ENCODE peak calls at places on chromosome 4, in seven cellular contexts. U, P, C, A, W, V and K are unnamed samples.
A peak's percentile ranks its signal among the peaks of the same experiment; 100 is the strongest.

GRCh38 chr4:129323630-129324029 is 227.7 kb downstream of the C4orf33 start:
- DNase-seq in V (no peak), W (no peak), A (no peak), C (no peak), U (no peak), P (peak; percentile 36), K (no peak)

GRCh38 chr4:56656346-56656643 is 24.8 kb downstream of the HOPX start:
- DNase-seq in W (peak; percentile 29), C (peak; percentile 49), V (peak; percentile 26), A (peak; percentile 52), P (peak; percentile 36), U (no peak), K (no peak)

GRCh38 chr4:142959156-142959555 is 113.1 kb upstream of the INPP4B start:
- DNase-seq in P (no peak), W (no peak), V (no peak), U (no peak), A (no peak), C (no peak), K (no peak)

GRCh38 chr4:19227701-19228100 is 1024.0 kb upstream of the SLIT2 start:
- DNase-seq in P (no peak), V (no peak), W (no peak), C (no peak), U (no peak), A (no peak), K (no peak)

GRCh38 chr4:187286536-187286935 is 562.9 kb upstream of the FAT1 start:
- DNase-seq in C (no peak), W (no peak), U (no peak), P (no peak), A (no peak), V (no peak), K (no peak)

GRCh38 chr4:184169225-184169867 is 48.3 kb downstream of the ENPP6 start:
- DNase-seq in C (no peak), U (no peak), A (no peak), P (no peak), V (no peak), W (no peak), K (no peak)

GRCh38 chr4:145929415-145930178 is 9.0 kb downstream of the ZNF827 start:
- DNase-seq in P (no peak), A (no peak), V (no peak), W (no peak), U (no peak), C (no peak), K (no peak)

GRCh38 chr4:38605794-38606586 is 58.0 kb upstream of the KLF3 start:
- DNase-seq in P (no peak), A (no peak), C (no peak), V (no peak), W (no peak), U (no peak), K (no peak)

GRCh38 chr4:6916587-6917444 is 7.2 kb downstream of the TBC1D14 start:
- DNase-seq in U (peak; percentile 44), C (no peak), P (no peak), W (peak; percentile 7), A (peak; percentile 57), V (no peak), K (no peak)

GRCh38 chr4:83378426-83378825 is 43.8 kb upstream of the HPSE start:
- DNase-seq in U (no peak), W (no peak), A (no peak), P (no peak), V (no peak), C (no peak), K (no peak)

GRCh38 chr4:173119818-173120217 is 48.8 kb upstream of the GALNT7 start:
- DNase-seq in W (no peak), A (no peak), P (no peak), V (no peak), U (no peak), C (no peak), K (no peak)

GRCh38 chr4:74886490-74886889 is 46.4 kb upstream of the PARM1 start:
- DNase-seq in A (no peak), W (no peak), U (no peak), V (no peak), C (no peak), P (no peak), K (peak; percentile 19)

GRCh38 chr4:153788419-153789276 is at the start of gene SFRP2:
- DNase-seq in U (no peak), C (no peak), A (no peak), P (no peak), V (peak; percentile 24), W (peak; percentile 86), K (no peak)

GRCh38 chr4:6386091-6386490 is 86.3 kb downstream of the PPP2R2C start:
- DNase-seq in V (no peak), C (no peak), P (no peak), U (no peak), W (no peak), A (no peak), K (no peak)

GRCh38 chr4:156672924-156673323 is 298.7 kb downstream of the PDGFC start:
- DNase-seq in C (no peak), P (no peak), U (no peak), W (no peak), A (no peak), V (no peak), K (no peak)

GRCh38 chr4:83019794-83020497 is 9.3 kb upstream of the LIN54 start:
- DNase-seq in V (no peak), A (no peak), C (no peak), U (no peak), W (no peak), P (no peak), K (no peak)

GRCh38 chr4:40325406-40326019 is 9.6 kb upstream of the CHRNA9 start:
- DNase-seq in A (peak; percentile 75), V (peak; percentile 33), C (no peak), P (no peak), W (peak; percentile 41), U (peak; percentile 16), K (peak; percentile 44)

GRCh38 chr4:183738081-183738673 is 79.1 kb downstream of the TRAPPC11 start:
- DNase-seq in A (no peak), U (no peak), P (no peak), C (no peak), W (no peak), V (no peak), K (no peak)

GRCh38 chr4:5037553-5038551 is 13.4 kb upstream of the STK32B start:
- DNase-seq in C (no peak), W (no peak), U (no peak), P (no peak), V (peak; percentile 31), A (no peak), K (peak; percentile 71)

GRCh38 chr4:37516057-37516775 is 170.0 kb downstream of the RELL1 start:
- DNase-seq in C (no peak), W (no peak), U (no peak), P (no peak), A (no peak), V (no peak), K (no peak)

GRCh38 chr4:139177049-139177887 is at the start of gene ELF2:
- DNase-seq in A (peak; percentile 84), P (peak; percentile 93), W (peak; percentile 88), V (peak; percentile 95), C (peak; percentile 51), U (peak; percentile 60), K (no peak)

GRCh38 chr4:10117424-10118354 is 1.1 kb upstream of the WDR1 start:
- DNase-seq in V (peak; percentile 62), U (no peak), A (no peak), W (no peak), P (no peak), C (no peak), K (no peak)

GRCh38 chr4:951594-952468 is 19.6 kb downstream of the TMEM175 start:
- DNase-seq in A (no peak), V (no peak), U (no peak), W (no peak), P (no peak), C (no peak), K (no peak)

GRCh38 chr4:94208268-94208667 is 603 bp downstream of the SMARCAD1 start:
- DNase-seq in C (no peak), V (no peak), A (no peak), U (no peak), P (no peak), W (no peak), K (no peak)

GRCh38 chr4:163385466-163385865 is 41.8 kb downstream of the NPY5R start:
- DNase-seq in V (no peak), P (no peak), C (no peak), W (no peak), U (no peak), A (no peak), K (no peak)

GRCh38 chr4:42458686-42459085 is 61.4 kb downstream of the SHISA3 start:
- DNase-seq in A (no peak), V (no peak), P (no peak), C (no peak), U (no peak), W (no peak), K (no peak)

GRCh38 chr4:89551191-89551590 is 243.6 kb upstream of the GPRIN3 start:
- DNase-seq in W (no peak), P (no peak), V (no peak), U (no peak), C (no peak), A (no peak), K (no peak)

GRCh38 chr4:109046549-109047171 is 255.8 kb downstream of the COL25A1 start:
- DNase-seq in U (no peak), W (no peak), A (no peak), C (no peak), P (no peak), V (no peak), K (no peak)

GRCh38 chr4:161841759-161842158 is 322.0 kb downstream of the FSTL5 start:
- DNase-seq in C (no peak), V (no peak), W (no peak), P (no peak), U (no peak), A (no peak), K (no peak)

GRCh38 chr4:78692815-78693156 is 83.4 kb upstream of the BMP2K start:
- DNase-seq in C (no peak), V (peak; percentile 33), W (no peak), U (no peak), A (no peak), P (no peak), K (no peak)

GRCh38 chr4:96342790-96343455 is 503.0 kb downstream of the PDHA2 start:
- DNase-seq in W (no peak), A (no peak), V (no peak), C (no peak), U (no peak), P (no peak), K (no peak)

GRCh38 chr4:158856852-158857251 is 88.0 kb downstream of the FNIP2 start:
- DNase-seq in V (no peak), A (peak; percentile 27), P (no peak), W (no peak), U (no peak), C (no peak), K (peak; percentile 14)

GRCh38 chr4:153748378-153748777 is 11.4 kb downstream of the RNF175 start:
- DNase-seq in W (no peak), P (no peak), A (no peak), U (no peak), V (peak; percentile 52), C (no peak), K (peak; percentile 82)

GRCh38 chr4:35500812-35501211 is 743.5 kb downstream of the ARAP2 start:
- DNase-seq in U (no peak), C (no peak), P (no peak), A (no peak), V (no peak), W (no peak), K (no peak)

GRCh38 chr4:76623217-76624060 is 188.4 kb downstream of the SHROOM3 start:
- DNase-seq in U (no peak), P (no peak), A (no peak), C (no peak), W (no peak), V (no peak), K (no peak)

GRCh38 chr4:66000500-66001117 is 330.3 kb upstream of the EPHA5 start:
- DNase-seq in U (no peak), C (no peak), W (no peak), V (no peak), A (no peak), P (no peak), K (no peak)

GRCh38 chr4:37440519-37440900 is 196.0 kb downstream of the NWD2 start:
- DNase-seq in P (no peak), U (no peak), C (no peak), W (no peak), V (no peak), A (no peak), K (no peak)